ENCODE peak calls at places on chromosomes 1 and 21, in ten cellular contexts. A, Z, F, V, Y, K, N, L, M and X are unnamed samples.

GRCh38 chr1:161080391-161081150 is 8.8 kb downstream of the NECTIN4 start:
- DNase-seq in A (no peak), Y (no peak), L (no peak), K (no peak), N (no peak), M (no peak), V (no peak), Z (no peak), F (no peak), X (no peak)

GRCh38 chr1:79006564-79006963 is at the start of gene ADGRL4:
- DNase-seq in F (peak; percentile 84), V (peak; percentile 74), N (no peak), A (no peak), K (no peak), L (no peak), M (no peak), Z (no peak), Y (no peak), X (no peak)

GRCh38 chr1:46487818-46488218 is 1.8 kb upstream of the DMBX1 start:
- DNase-seq in N (peak; percentile 82), V (peak; percentile 83), M (no peak), A (no peak), F (peak; percentile 23), K (no peak), Z (no peak), Y (no peak), L (no peak), X (no peak)

GRCh38 chr1:118983558-118984021 is 4.6 kb downstream of the TBX15 start:
- DNase-seq in Y (no peak), V (peak; percentile 57), F (no peak), N (no peak), K (no peak), A (no peak), M (peak; percentile 10), Z (no peak), L (no peak), X (no peak)

GRCh38 chr21:40194181-40194580 is 326.9 kb downstream of the PCP4 start:
- DNase-seq in K (no peak), Y (no peak), A (no peak), L (no peak), Z (no peak), M (no peak), N (no peak), F (no peak), V (no peak), X (no peak)

GRCh38 chr1:19057784-19058475 is 101.5 kb upstream of the IFFO2 start:
- DNase-seq in N (no peak), F (no peak), Z (no peak), K (no peak), A (no peak), Y (no peak), M (no peak), V (no peak), L (no peak), X (no peak)

GRCh38 chr1:217527151-217527550 is 103.7 kb downstream of the GPATCH2 start:
- DNase-seq in Y (no peak), A (no peak), K (no peak), N (no peak), V (no peak), F (no peak), L (no peak), Z (no peak), M (no peak), X (no peak)

GRCh38 chr1:223401873-223402789 is 8.9 kb downstream of the CCDC185 start:
- DNase-seq in Z (peak; percentile 24), L (no peak), Y (no peak), F (no peak), K (no peak), N (peak; percentile 66), A (no peak), V (no peak), M (no peak), X (no peak)

GRCh38 chr1:94384485-94385353 is 33.5 kb upstream of the ABCD3 start:
- DNase-seq in K (no peak), L (no peak), A (no peak), N (no peak), M (peak; percentile 24), V (no peak), Z (no peak), Y (peak; percentile 51), F (no peak), X (no peak)

DNA sequence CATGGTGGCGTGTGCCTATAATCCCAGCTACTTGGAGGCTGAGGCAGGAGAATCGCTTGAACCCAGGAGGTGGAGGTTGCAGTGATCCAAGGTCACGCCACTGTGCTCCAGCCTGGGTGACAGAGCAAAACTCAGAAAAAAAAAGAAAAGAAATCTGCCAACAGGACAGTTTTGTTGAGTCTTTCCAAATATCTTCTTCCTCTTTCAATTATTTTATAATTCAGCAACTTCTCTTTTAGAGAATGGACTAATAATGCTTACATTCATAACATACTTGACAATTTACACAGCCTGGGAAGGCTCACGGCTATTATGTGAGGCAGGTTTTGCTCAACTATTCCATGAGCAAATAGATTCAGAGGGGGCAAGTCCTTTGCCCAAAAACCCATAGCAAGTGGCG is 18.1 kb downstream of the CNR2 start:
- DNase-seq in F (no peak), K (no peak), V (no peak), L (no peak), M (no peak), A (no peak), Z (no peak), N (no peak), Y (no peak), X (no peak)
- H3K4me1 ChIP-seq in F (peaks cover 47% of the 10 kb centered on the region), K (no peaks in the 10 kb centered on the region), V (no peaks in the 10 kb centered on the region), L (peaks cover 48% of the 10 kb centered on the region), M (no peaks in the 10 kb centered on the region), A (no peaks in the 10 kb centered on the region), Z (no peaks in the 10 kb centered on the region), N (peaks cover 3% of the 10 kb centered on the region), Y (no peaks in the 10 kb centered on the region), X (no peaks in the 10 kb centered on the region)

GRCh38 chr1:35222322-35223108 is 29.6 kb upstream of the SFPQ start:
- DNase-seq in A (no peak), V (no peak), F (no peak), Z (no peak), N (no peak), M (peak; percentile 25), Y (no peak), K (no peak), L (no peak), X (no peak)
- H3K27ac ChIP-seq in A (no peak overlapping the region), V (peak overlapping the region; percentile 50), F (no peak overlapping the region), Z (no peak overlapping the region), N (no peak overlapping the region), M (peak overlapping the region; percentile 67), Y (peak overlapping the region; percentile 32), K (peak overlapping the region; percentile 39), L (no peak overlapping the region), X (peak overlapping the region; percentile 22)

GRCh38 chr1:114154146-114154962 is 685 bp upstream of the SYT6 start:
- DNase-seq in F (no peak), L (no peak), V (peak; percentile 87), K (no peak), Z (no peak), N (no peak), Y (no peak), A (no peak), M (peak; percentile 66), X (no peak)
- TF ChIP-seq POLR2AphosphoS5 in F (no peak), L (no peak), V (no peak), K (no peak), Z (no peak), N (no peak), Y (no peak), A (no peak), M (no peak), X (no peak)

DNA sequence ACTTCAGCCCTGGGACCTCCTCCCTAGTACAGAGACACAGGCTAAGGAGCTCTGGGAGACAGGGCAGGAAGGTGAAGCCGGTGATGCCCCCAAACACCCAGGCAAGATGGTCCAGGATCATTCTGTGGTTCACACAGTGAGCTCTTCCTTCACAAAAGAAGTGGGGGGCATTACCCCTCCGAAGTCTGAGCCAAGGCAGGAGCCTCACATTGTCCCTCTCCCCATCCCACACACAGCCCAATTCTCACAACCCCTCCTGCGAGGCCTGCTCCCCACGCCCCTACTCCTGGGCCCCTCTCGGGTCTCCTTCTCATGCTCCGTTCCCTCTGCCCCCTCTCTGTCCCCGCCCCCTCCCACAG is 10.7 kb downstream of the MEF2D start:
- DNase-seq in N (no peak), Z (no peak), V (no peak), K (no peak), F (no peak), L (no peak), Y (no peak), A (no peak), M (no peak), X (no peak)
- H3K4me1 ChIP-seq in N (peaks cover 60% of the 10 kb centered on the region), Z (peaks cover 40% of the 10 kb centered on the region), V (peaks cover 48% of the 10 kb centered on the region), K (peaks cover 100% of the 10 kb centered on the region), F (peaks cover 98% of the 10 kb centered on the region), L (peaks cover 88% of the 10 kb centered on the region), Y (peaks cover 74% of the 10 kb centered on the region), A (peaks cover 59% of the 10 kb centered on the region), M (peaks cover 65% of the 10 kb centered on the region), X (peaks cover 100% of the 10 kb centered on the region)

GRCh38 chr1:2152914-2153313 is 41.7 kb downstream of the FAAP20 start:
- DNase-seq in V (no peak), F (no peak), Z (no peak), Y (no peak), M (no peak), K (no peak), A (no peak), N (no peak), L (no peak), X (no peak)

GRCh38 chr1:2148691-2149090 is 45.9 kb downstream of the FAAP20 start:
- DNase-seq in N (no peak), A (no peak), M (no peak), L (no peak), Y (peak; percentile 38), K (no peak), Z (no peak), F (peak; percentile 89), V (no peak), X (no peak)

GRCh38 chr1:2150836-2151235 is 43.7 kb downstream of the FAAP20 start:
- DNase-seq in L (no peak), V (no peak), K (no peak), M (no peak), Y (no peak), Z (no peak), F (no peak), N (no peak), A (no peak), X (no peak)

GRCh38 chr1:2151906-2152305 is 42.7 kb downstream of the FAAP20 start:
- DNase-seq in L (no peak), F (no peak), K (no peak), N (no peak), V (no peak), A (no peak), Z (no peak), Y (no peak), M (no peak), X (no peak)

GRCh38 chr1:2151252-2151651 is 43.3 kb downstream of the FAAP20 start:
- DNase-seq in V (no peak), M (no peak), A (no peak), N (no peak), Z (no peak), K (no peak), L (no peak), Y (no peak), F (peak; percentile 88), X (no peak)
- H3K27ac ChIP-seq in V (no peak overlapping the region), M (no peak overlapping the region), A (no peak overlapping the region), N (no peak overlapping the region), Z (no peak overlapping the region), K (no peak overlapping the region), L (no peak overlapping the region), Y (peak overlapping the region; percentile 73), F (no peak overlapping the region), X (no peak overlapping the region)

DNA sequence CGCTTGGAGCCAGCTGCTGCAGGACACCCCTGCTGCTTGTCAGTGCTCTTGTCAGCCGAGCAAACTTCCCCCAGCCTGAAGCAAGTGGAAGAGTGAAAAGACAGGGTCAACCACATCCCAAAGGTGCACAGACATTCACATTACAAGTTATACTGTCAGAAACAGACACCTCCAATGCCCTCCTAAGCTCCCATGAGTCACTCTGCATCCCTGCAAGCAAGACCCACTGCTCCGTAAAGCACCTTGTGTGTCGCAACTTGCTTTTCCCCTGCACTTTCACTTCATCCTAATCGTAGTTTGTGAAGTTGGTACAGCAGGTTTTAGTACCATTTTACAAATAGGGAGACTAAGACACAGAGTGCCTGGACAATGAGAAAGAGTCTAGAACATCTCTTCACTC is 51.1 kb downstream of the KCNH1 start:
- DNase-seq in A (no peak), F (no peak), V (no peak), Y (no peak), K (no peak), M (no peak), L (no peak), Z (no peak), N (no peak), X (no peak)
- TF ChIP-seq POLR2AphosphoS5 in A (no peak), F (no peak), V (no peak), Y (no peak), K (no peak), M (no peak), L (no peak), Z (no peak), N (no peak), X (no peak)